ENCODE peak calls at places on chromosomes 11 and 22, in eight cellular contexts. U, G, D, M, H, C, E and J are unnamed samples. For H3K36me3 and H3K27me3, the result is how much of the 10 kb centered on the place peaks cover.

GRCh38 chr11:128018692-128019091 is 568.7 kb downstream of the ETS1 start:
- DNase-seq in U (no peak), G (no peak), D (no peak), M (no peak), H (no peak), C (no peak), E (no peak), J (no peak)

GRCh38 chr22:49545606-49546005 is 282.1 kb downstream of the BRD1 start:
- DNase-seq in U (no peak), G (no peak), D (no peak), M (no peak), H (no peak), C (no peak), E (no peak), J (no peak)

GRCh38 chr22:39234157-39234793 is 10.5 kb downstream of the PDGFB start:
- DNase-seq in U (no peak), G (no peak), D (no peak), M (no peak), H (peak), C (no peak), E (no peak), J (peak)

GRCh38 chr11:3614742-3615171 is 27.0 kb downstream of the ART5 start:
- DNase-seq in U (no peak), G (no peak), D (no peak), M (peak), H (peak), C (peak), E (no peak), J (no peak)

GRCh38 chr11:47533690-47534135 is 19.2 kb downstream of the CELF1 start:
- DNase-seq in U (no peak), G (no peak), D (peak), M (no peak), H (no peak), C (no peak), E (no peak), J (no peak)

GRCh38 chr11:82864268-82864667 is 36.0 kb downstream of the PRCP start:
- DNase-seq in U (no peak), G (peak), D (no peak), M (peak), H (peak), C (peak), E (peak), J (peak)

GRCh38 chr11:129247129-129247528 is 55.0 kb upstream of the ARHGAP32 start:
- DNase-seq in U (no peak), G (no peak), D (no peak), M (no peak), H (no peak), C (peak), E (no peak), J (no peak)

GRCh38 chr22:28075260-28075981 is 156.4 kb upstream of the PITPNB start:
- DNase-seq in U (no peak), G (peak), D (peak), M (peak), H (peak), C (peak), E (no peak), J (no peak)

GRCh38 chr11:69174841-69175240 is 19.1 kb downstream of the SMIM38 start:
- DNase-seq in U (no peak), G (no peak), D (no peak), M (no peak), H (no peak), C (no peak), E (no peak), J (no peak)

GRCh38 chr11:118536726-118537125 is 5.7 kb downstream of the TMEM25 start:
- DNase-seq in U (no peak), G (no peak), D (no peak), M (no peak), H (no peak), C (no peak), E (no peak), J (no peak)

GRCh38 chr11:22041039-22041438 is 151.8 kb upstream of the ANO5 start:
- DNase-seq in U (no peak), G (no peak), D (no peak), M (no peak), H (no peak), C (no peak), E (no peak), J (no peak)

GRCh38 chr11:76208438-76208828 is 2.1 kb upstream of the WNT11 start:
- DNase-seq in U (no peak), G (no peak), D (no peak), M (no peak), H (no peak), C (peak), E (no peak), J (no peak)

GRCh38 chr11:44025727-44026126 is 22.1 kb upstream of the ACCSL start:
- DNase-seq in U (no peak), G (no peak), D (no peak), M (no peak), H (no peak), C (no peak), E (no peak), J (no peak)

GRCh38 chr11:16373768-16374167 is 17.4 kb upstream of the SOX6 start:
- DNase-seq in U (no peak), G (no peak), D (no peak), M (no peak), H (no peak), C (no peak), E (no peak), J (no peak)

GRCh38 chr11:128786507-128786906 is 80.6 kb downstream of the KCNJ1 start:
- DNase-seq in U (no peak), G (no peak), D (no peak), M (no peak), H (no peak), C (no peak), E (no peak), J (no peak)

GRCh38 chr11:76578655-76579046 is 91.9 kb downstream of the LRRC32 start:
- DNase-seq in U (no peak), G (peak), D (no peak), M (peak), H (peak), C (no peak), E (no peak), J (peak)

GRCh38 chr11:118635237-118635591 is 27.8 kb downstream of the PHLDB1 start:
- DNase-seq in U (no peak), G (no peak), D (no peak), M (no peak), H (no peak), C (no peak), E (no peak), J (no peak)

GRCh38 chr22:40414838-40415505 is 44.6 kb downstream of the SGSM3 start:
- DNase-seq in U (no peak), G (no peak), D (no peak), M (no peak), H (no peak), C (no peak), E (no peak), J (peak)

GRCh38 chr22:32619614-32620426 is 145.2 kb downstream of the FBXO7 start:
- DNase-seq in U (no peak), G (peak), D (no peak), M (peak), H (no peak), C (peak), E (no peak), J (no peak)

GRCh38 chr11:63592975-63593395 is 21.2 kb downstream of the PLAAT3 start:
- DNase-seq in U (no peak), G (peak), D (no peak), M (no peak), H (peak), C (peak), E (no peak), J (peak)

GRCh38 chr11:81222491-81222890 is 1511.2 kb downstream of the FAM181B start:
- DNase-seq in U (no peak), G (no peak), D (no peak), M (no peak), H (peak), C (no peak), E (no peak), J (no peak)

GRCh38 chr11:15965562-15966250 is 390.6 kb downstream of the SOX6 start:
- DNase-seq in U (no peak), G (no peak), D (no peak), M (peak), H (no peak), C (peak), E (no peak), J (no peak)

GRCh38 chr11:59611570-59612565 is 3.7 kb downstream of the OSBP start:
- DNase-seq in U (no peak), G (no peak), D (no peak), M (peak), H (no peak), C (peak), E (no peak), J (no peak)

GRCh38 chr11:82895437-82896091 is 4.7 kb downstream of the PRCP start:
- DNase-seq in U (no peak), G (no peak), D (no peak), M (peak), H (no peak), C (no peak), E (no peak), J (no peak)

GRCh38 chr11:32659672-32660071 is 76.0 kb downstream of the EIF3M start:
- DNase-seq in U (no peak), G (no peak), D (no peak), M (no peak), H (no peak), C (peak), E (no peak), J (no peak)
- H3K36me3 ChIP-seq in U (under half), G (under half), D (under half), M (under half), H (under half), C (under half), E (under half), J (under half)

DNA sequence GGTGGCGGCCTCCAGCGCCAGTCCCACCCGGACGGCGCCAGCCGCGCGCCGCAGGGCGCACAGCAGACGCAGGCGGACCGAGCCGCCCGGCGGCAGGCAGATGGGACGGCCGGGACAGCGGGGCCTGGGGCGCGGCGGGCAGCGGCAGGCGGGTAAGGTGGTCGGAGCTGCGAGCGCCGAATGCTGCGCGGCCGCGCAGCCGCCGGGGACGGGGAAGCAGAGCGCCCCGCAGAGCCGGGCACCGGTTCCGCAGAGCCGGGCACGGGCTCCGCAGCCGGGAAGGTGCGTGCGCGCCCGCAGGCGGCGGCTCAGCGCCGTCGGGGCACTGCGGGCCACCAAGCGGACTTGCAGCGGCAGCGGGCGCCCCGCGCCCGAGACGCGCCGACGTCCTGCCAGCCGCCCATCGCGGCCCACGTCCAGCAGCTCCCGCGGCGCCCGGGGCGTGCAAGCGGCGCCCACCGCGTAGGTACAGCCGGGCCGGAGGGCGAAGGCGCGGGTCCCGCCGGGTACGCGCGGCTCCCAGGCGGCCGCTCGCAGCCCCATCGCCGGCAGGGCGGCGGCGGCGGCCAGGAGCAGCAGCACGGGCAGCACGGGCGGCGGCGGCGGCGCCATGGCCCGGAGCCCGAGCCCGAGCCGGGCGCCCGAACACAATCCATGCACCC is 730 bp downstream of the CELSR1 start:
- DNase-seq in U (no peak), G (no peak), D (no peak), M (no peak), H (peak), C (no peak), E (no peak), J (peak)
- H3K4me3 ChIP-seq in U (peak), G (peak), D (peak), M (no peak), H (no peak), C (peak), E (peak), J (peak)

GRCh38 chr11:2140411-2141400 is 1.5 kb upstream of the IGF2 start:
- DNase-seq in U (no peak), G (no peak), D (no peak), M (no peak), H (no peak), C (no peak), E (no peak), J (peak)
- H3K27me3 ChIP-seq in U (half or more), G (half or more), D (under half), M (under half), H (half or more), C (half or more), E (under half), J (half or more)

DNA sequence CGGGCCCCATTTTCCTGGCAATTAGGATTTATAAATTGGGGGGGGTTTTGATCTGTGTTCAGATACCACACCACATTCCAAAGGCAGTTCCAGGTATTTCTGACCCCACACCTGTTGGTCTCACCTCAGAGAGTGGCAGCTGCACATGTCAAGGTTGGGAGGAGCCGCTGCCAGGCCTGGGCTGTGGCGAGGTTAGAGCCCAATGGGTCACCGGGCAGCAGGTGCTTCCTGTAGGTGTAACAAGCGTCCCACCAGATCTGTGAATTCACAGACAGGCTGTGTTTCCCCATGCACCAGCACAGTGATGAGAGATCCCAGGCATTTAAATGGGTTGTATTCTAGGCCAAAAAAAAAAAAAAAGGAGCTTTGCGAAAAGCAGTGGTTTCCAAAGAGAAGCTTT is 58.6 kb downstream of the CABIN1 start:
- DNase-seq in U (no peak), G (no peak), D (no peak), M (no peak), H (no peak), C (no peak), E (no peak), J (no peak)
- H3K36me3 ChIP-seq in U (under half), G (half or more), D (under half), M (under half), H (under half), C (under half), E (under half), J (under half)

GRCh38 chr11:64767344-64768299 is 7.8 kb upstream of the PYGM start:
- DNase-seq in U (no peak), G (peak), D (no peak), M (peak), H (peak), C (peak), E (peak), J (peak)
- H3K4me3 ChIP-seq in U (no peak), G (no peak), D (no peak), M (no peak), H (no peak), C (no peak), E (no peak), J (no peak)

DNA sequence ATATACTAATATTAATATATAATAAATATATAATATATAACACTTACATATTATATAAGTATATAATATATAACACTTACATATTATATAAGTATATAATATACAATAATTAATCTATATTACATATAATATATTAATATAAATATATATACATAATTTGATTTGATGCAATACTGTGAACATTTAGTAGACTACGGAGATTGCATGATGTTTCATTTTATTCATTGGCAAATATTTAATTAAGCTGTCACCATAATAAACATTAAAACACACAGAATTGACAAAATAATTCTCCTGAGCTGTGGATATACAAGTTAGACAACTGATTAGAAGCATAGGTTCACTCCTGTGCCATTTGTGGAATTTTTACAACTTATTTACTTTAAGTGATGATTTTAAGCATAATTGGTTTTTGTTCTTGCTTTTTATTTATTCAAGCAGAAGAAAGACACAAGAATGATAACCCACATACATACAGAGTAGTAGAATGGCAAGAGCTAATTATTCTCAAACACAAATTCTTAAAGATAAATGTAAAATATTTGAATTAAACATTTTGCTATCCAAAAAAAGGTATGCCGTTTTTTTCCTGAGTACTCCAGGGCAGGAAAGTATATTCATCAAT is 65.8 kb upstream of the TOP3B start:
- DNase-seq in U (no peak), G (no peak), D (no peak), M (no peak), H (no peak), C (no peak), E (no peak), J (no peak)
- H3K27me3 ChIP-seq in U (under half), G (under half), D (under half), M (under half), H (under half), C (under half), E (under half), J (half or more)

DNA sequence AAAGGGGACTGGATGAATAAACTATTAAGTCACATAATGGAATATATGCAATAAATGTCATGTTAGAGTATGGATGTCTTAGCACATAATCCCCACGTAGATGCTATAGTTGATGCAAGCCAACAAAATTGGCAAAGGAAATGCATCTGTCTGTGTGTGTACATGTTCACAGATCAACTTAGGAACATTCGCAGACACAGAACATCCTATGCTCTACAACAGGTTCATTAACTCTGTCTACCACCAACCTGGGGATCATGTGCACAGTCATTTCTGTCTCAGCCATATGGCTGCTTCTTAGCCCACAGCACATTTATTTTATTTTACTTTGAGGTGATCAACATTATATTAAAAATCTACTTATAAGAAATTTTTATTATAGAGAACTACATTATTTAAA is 5.0 kb downstream of the MSANTD4 start:
- DNase-seq in U (no peak), G (no peak), D (no peak), M (no peak), H (no peak), C (no peak), E (no peak), J (no peak)
- H3K36me3 ChIP-seq in U (under half), G (under half), D (under half), M (under half), H (under half), C (under half), E (under half), J (under half)

GRCh38 chr22:36455571-36456458 is 25.6 kb downstream of the TXN2 start:
- DNase-seq in U (no peak), G (no peak), D (no peak), M (peak), H (no peak), C (no peak), E (no peak), J (no peak)
- H3K4me3 ChIP-seq in U (no peak), G (peak), D (no peak), M (no peak), H (no peak), C (peak), E (no peak), J (peak)